ENCODE peak calls at places on chromosome 7, in five cellular contexts. One of them, this sample, is unnamed.
A peak's percentile ranks its signal among the peaks of the same experiment; 100 is the strongest.

GRCh38 chr7:128383781-128384180 is 22.3 kb upstream of the PRRT4 start:
- DNase-seq in transverse colon: no peak
- DNase-seq in heart left ventricle: no peak
- DNase-seq in AG10803: no peak
- DNase-seq in A549: no peak
- DNase-seq in this sample: no peak

GRCh38 chr7:45985902-45986301 is 64.8 kb upstream of the IGFBP3 start:
- DNase-seq in A549: no peak
- DNase-seq in heart left ventricle: no peak
- DNase-seq in AG10803: peak; percentile 84
- DNase-seq in transverse colon: no peak
- DNase-seq in this sample: peak; percentile 73

GRCh38 chr7:124764847-124765400 is 668 bp downstream of the GPR37 start:
- DNase-seq in A549: peak; percentile 36
- DNase-seq in transverse colon: peak; percentile 26
- DNase-seq in AG10803: no peak
- DNase-seq in heart left ventricle: no peak
- DNase-seq in this sample: no peak

GRCh38 chr7:88306590-88307048 is at the start of gene STEAP4:
- DNase-seq in transverse colon: peak; percentile 83
- DNase-seq in AG10803: peak; percentile 46
- DNase-seq in A549: no peak
- DNase-seq in heart left ventricle: peak; percentile 80
- DNase-seq in this sample: no peak

GRCh38 chr7:137454169-137455166 is 110.9 kb upstream of the PTN start:
- DNase-seq in transverse colon: peak; percentile 13
- DNase-seq in heart left ventricle: peak; percentile 24
- DNase-seq in AG10803: peak; percentile 90
- DNase-seq in A549: peak; percentile 8
- DNase-seq in this sample: peak; percentile 69

GRCh38 chr7:149348758-149349369 is 86.9 kb downstream of the ZNF783 start:
- DNase-seq in A549: no peak
- DNase-seq in transverse colon: no peak
- DNase-seq in AG10803: no peak
- DNase-seq in heart left ventricle: no peak
- DNase-seq in this sample: no peak

GRCh38 chr7:152514771-152515105 is 78.9 kb upstream of the KMT2C start:
- DNase-seq in AG10803: no peak
- DNase-seq in transverse colon: no peak
- DNase-seq in A549: no peak
- DNase-seq in heart left ventricle: no peak
- DNase-seq in this sample: no peak

GRCh38 chr7:75599244-75599771 is 107.2 kb downstream of the SPDYE5 start:
- DNase-seq in heart left ventricle: no peak
- DNase-seq in A549: no peak
- DNase-seq in transverse colon: no peak
- DNase-seq in AG10803: no peak
- DNase-seq in this sample: no peak

GRCh38 chr7:50962281-50962883 is 179.7 kb upstream of the GRB10 start:
- DNase-seq in transverse colon: no peak
- DNase-seq in A549: peak; percentile 13
- DNase-seq in AG10803: no peak
- DNase-seq in heart left ventricle: no peak
- DNase-seq in this sample: no peak

GRCh38 chr7:11319491-11320274 is 346.0 kb downstream of the PHF14 start:
- DNase-seq in A549: no peak
- DNase-seq in transverse colon: no peak
- DNase-seq in AG10803: no peak
- DNase-seq in heart left ventricle: no peak
- DNase-seq in this sample: no peak

GRCh38 chr7:38932509-38933168 is 23.6 kb upstream of the VPS41 start:
- DNase-seq in transverse colon: peak; percentile 68
- DNase-seq in heart left ventricle: peak; percentile 44
- DNase-seq in A549: peak; percentile 43
- DNase-seq in AG10803: peak; percentile 46
- DNase-seq in this sample: peak; percentile 48

GRCh38 chr7:113831509-113831908 is 87.3 kb downstream of the PPP1R3A start:
- DNase-seq in heart left ventricle: no peak
- DNase-seq in A549: no peak
- DNase-seq in transverse colon: no peak
- DNase-seq in AG10803: no peak
- DNase-seq in this sample: no peak

DNA sequence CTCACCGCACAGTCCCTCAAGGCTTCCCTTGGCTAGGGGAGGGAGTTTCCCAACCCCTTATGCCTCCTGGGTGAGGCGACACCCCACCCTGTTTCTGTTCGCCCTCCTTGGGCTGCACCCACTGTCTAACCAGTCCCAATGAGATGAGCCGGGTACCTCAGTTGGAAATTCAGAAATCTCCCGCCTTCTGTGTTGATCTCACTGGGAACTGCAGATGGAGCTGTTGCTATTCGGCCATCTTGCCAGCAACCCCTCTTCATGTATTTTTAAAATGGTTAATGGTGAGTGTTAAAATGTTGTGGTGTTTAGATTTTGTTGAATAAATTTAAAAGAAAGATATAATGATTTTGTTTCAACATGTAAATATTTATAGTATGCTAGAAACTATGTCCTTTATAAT is 22.0 kb downstream of the UMAD1 start:
- DNase-seq in heart left ventricle: no peak
- DNase-seq in A549: no peak
- DNase-seq in transverse colon: no peak
- DNase-seq in AG10803: no peak
- DNase-seq in this sample: no peak
- TF ChIP-seq CTCF in heart left ventricle: peak; percentile 46
- TF ChIP-seq CTCF in A549: peak; percentile 32
- TF ChIP-seq CTCF in transverse colon: no peak
- TF ChIP-seq CTCF in AG10803: peak; percentile 38
- TF ChIP-seq CTCF in this sample: peak; percentile 63

DNA sequence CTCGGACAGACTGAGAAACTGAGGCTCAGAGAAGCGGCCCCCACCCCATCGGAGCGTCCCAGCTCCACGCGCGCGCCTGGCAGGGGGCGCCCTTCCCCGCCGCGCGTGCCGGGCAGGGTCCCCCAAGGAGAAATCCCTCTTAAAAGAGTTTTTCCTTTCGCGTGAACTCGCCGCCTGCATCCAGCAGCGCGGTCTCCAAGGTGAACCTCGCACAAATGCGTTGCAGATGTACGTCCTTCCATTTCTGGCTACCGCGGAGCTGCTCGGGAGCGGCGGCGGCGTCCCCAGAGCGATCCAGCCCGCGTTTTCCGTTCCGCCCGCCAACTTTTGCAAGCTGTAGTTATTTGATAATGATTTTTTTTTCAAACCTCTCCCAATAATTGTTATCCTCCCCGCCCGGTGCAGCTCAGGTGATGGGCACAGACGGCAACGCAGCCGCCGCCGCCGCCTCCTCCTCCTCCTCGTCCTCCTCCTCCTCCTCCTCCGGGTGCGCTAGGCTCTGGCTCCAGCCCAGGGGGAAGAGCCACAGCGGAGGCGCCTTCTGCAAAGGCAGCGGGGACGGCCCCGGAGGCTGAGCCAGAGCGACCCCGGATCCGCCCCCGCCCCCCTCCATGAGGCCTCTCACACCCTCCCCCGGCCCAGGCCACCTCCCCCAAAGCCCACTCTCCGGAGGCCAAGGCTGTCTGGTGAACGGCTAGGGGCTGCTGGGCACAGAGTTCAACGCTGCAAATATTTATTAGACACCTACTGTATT is 74.0 kb upstream of the CUX1 start:
- DNase-seq in AG10803: peak; percentile 66
- DNase-seq in A549: peak; percentile 60
- DNase-seq in transverse colon: peak; percentile 72
- DNase-seq in heart left ventricle: peak; percentile 50
- DNase-seq in this sample: peak; percentile 25
- TF ChIP-seq CTCF in AG10803: peak; percentile 39
- TF ChIP-seq CTCF in A549: peak; percentile 74
- TF ChIP-seq CTCF in transverse colon: no peak
- TF ChIP-seq CTCF in heart left ventricle: peak; percentile 77
- TF ChIP-seq CTCF in this sample: peak; percentile 78

DNA sequence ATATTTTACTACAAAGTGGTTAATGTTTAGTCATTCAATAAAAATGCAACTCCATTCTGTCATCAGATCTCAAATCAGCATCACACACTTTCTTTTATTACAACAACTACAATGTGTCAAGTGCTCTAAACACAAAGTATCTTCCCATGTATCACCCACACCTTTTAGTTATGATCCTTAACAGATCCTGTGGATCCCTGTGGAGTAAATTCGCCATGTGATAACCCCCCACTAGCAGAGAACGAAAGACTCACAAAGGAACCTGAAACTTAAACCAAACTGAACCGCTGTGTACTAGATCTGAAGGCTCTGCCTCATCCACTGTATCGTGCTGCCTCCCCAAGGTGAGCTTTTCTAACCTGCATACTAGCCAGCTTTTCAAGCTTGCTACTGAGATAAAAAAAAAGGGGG is 1.8 kb downstream of the DPY19L1 start:
- DNase-seq in heart left ventricle: no peak
- DNase-seq in AG10803: peak; percentile 32
- DNase-seq in transverse colon: peak; percentile 28
- DNase-seq in A549: peak; percentile 29
- DNase-seq in this sample: peak; percentile 30
- TF ChIP-seq CTCF in heart left ventricle: peak; percentile 21
- TF ChIP-seq CTCF in AG10803: no peak
- TF ChIP-seq CTCF in transverse colon: no peak
- TF ChIP-seq CTCF in A549: peak; percentile 54
- TF ChIP-seq CTCF in this sample: no peak

DNA sequence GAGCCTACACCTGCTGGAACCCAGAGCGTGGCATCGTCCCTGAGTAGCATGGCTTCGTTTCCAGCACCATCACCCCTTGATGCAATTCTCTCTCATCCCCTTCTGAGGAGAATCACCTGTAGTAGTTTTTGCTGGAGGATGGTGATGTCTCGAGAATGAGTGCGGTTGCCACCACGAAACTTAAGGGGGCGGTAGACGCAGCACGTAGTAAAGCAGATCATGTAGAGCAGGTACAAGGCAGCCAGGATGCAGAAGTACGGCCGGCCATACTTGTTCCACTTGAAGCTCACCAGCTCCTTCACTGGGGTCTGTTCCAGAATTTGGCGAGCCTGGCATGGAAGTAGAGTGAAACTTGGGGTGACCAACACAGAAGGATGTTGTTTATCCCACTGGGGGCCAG is 8.1 kb downstream of the TRPV5 start:
- DNase-seq in AG10803: no peak
- DNase-seq in transverse colon: no peak
- DNase-seq in heart left ventricle: no peak
- DNase-seq in A549: no peak
- DNase-seq in this sample: no peak
- TF ChIP-seq CTCF in AG10803: no peak
- TF ChIP-seq CTCF in transverse colon: no peak
- TF ChIP-seq CTCF in heart left ventricle: no peak
- TF ChIP-seq CTCF in A549: no peak
- TF ChIP-seq CTCF in this sample: no peak

DNA sequence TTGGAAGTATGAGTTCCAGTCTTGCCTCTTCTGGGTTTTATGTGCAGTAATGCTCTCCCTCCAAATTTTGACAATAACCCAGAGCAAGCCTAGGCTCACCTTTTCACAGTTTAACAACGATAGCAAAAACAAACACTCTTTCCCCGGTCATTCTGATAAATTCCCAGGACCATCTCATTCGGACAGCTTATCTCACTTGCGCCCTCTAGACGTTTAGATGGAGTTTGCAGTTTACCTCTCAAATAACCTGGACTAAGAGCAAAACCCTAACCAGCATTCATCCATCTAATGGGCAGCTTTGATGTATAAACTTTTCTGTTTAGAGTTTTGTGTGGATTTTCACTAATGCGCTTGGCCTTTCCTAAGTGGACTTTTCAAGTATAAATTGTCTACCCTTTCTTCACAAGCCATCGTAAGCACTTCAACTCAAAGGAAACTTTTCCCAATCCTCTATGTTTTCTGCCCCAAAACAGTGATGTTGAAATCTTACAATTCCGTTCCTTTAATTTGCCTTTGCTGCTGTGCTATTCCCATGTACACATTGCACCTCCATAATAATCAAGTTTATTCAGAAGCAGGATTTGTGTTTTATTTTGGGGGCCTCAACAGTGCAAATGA is 114.9 kb downstream of the HDAC9 start:
- DNase-seq in A549: no peak
- DNase-seq in heart left ventricle: no peak
- DNase-seq in AG10803: peak; percentile 15
- DNase-seq in transverse colon: no peak
- DNase-seq in this sample: peak; percentile 7
- TF ChIP-seq CTCF in A549: peak; percentile 29
- TF ChIP-seq CTCF in heart left ventricle: peak; percentile 56
- TF ChIP-seq CTCF in AG10803: peak; percentile 61
- TF ChIP-seq CTCF in transverse colon: peak; percentile 34
- TF ChIP-seq CTCF in this sample: peak; percentile 67

This sample was measured in HFFc6.